ENCODE peak calls at places on chromosomes 12 and 14, in nine cellular contexts. S is stomach, Q is transverse colon, P is HepG2, F is endothelial cell of umbilical vein, L is GM23338, K is sigmoid colon, W is breast epithelium, G is HCT116. U is an unnamed sample.

GRCh38 chr14:64960762-64961276 is 11.3 kb downstream of the RAB15 start:
- DNase-seq in L (peak; percentile 89), P (no peak), S (peak; percentile 85), F (no peak), G (no peak), K (no peak), W (peak; percentile 45), Q (no peak), U (no peak)

GRCh38 chr14:24613241-24613640 is 3.8 kb upstream of the GZMH start:
- DNase-seq in Q (no peak), K (no peak), G (no peak), L (no peak), S (no peak), F (no peak), P (no peak), W (no peak), U (no peak)

GRCh38 chr12:49505672-49506071 is 33.2 kb upstream of the KCNH3 start:
- DNase-seq in K (no peak), S (no peak), L (no peak), Q (no peak), W (no peak), F (peak; percentile 54), G (no peak), P (no peak), U (no peak)

GRCh38 chr12:97159397-97159796 is 252.3 kb downstream of the NEDD1 start:
- DNase-seq in S (no peak), L (no peak), P (peak; percentile 59), F (no peak), G (no peak), K (no peak), W (no peak), Q (no peak), U (no peak)

GRCh38 chr12:77845831-77846230 is 15.1 kb downstream of the NAV3 start:
- DNase-seq in G (no peak), L (no peak), S (no peak), Q (no peak), P (no peak), K (no peak), F (peak; percentile 85), W (no peak), U (no peak)

GRCh38 chr14:84074626-84075025 is 1455.3 kb upstream of the FLRT2 start:
- DNase-seq in L (no peak), Q (no peak), S (no peak), F (peak; percentile 24), P (no peak), G (no peak), K (no peak), W (no peak), U (no peak)

GRCh38 chr14:65976771-65977170 is 509.4 kb upstream of the CCDC196 start:
- DNase-seq in F (no peak), P (no peak), K (no peak), G (no peak), S (no peak), L (no peak), W (no peak), Q (no peak), U (no peak)

GRCh38 chr14:102375126-102375525 is 12.4 kb downstream of the TECPR2 start:
- DNase-seq in S (no peak), W (no peak), F (no peak), Q (no peak), K (no peak), L (no peak), G (no peak), P (no peak), U (no peak)

DNA sequence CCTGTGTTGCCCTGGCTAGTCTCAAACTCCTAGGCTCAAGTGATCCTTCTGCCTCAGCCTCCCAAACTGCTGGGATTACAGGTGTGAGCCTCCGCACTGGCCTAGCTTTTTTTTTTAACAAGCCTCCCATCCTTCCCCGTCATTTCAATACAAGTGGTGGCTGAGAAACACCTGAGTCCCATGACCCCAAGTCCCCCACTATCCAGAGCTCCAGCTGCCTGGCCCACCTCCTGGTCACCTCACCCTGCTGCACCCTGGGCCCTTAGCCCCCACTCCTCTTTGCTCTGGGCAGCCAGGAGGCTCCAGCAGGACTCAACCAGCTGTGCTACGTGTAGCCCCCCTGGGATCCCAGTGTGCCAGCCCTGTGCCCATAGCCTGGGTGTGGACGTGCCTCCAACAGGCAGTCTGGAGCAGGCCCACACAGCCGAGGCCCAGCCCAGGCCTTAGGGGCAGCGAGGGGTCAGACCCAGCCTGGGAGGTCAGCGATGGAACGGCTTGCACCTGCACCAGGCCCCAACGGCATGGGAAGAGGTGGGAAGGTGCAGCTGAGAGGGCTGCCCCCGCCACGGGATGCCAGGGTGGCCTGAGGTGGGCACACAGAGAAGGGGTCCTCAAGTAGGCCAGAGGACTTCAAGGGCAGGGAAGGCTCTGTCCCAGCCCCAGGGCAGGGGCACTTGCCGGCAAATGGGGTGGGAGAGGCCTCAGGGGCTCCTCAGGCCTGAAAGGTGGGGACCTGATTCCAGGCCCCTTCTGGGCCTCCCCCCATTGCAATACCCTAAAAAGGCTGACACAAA is 6.5 kb downstream of the AHNAK2 start:
- DNase-seq in G (no peak), F (no peak), Q (no peak), K (no peak), P (no peak), S (no peak), W (no peak), L (no peak), U (no peak)
- H3K27ac ChIP-seq in G (peak overlapping the region; percentile 98), F (peak overlapping the region; percentile 89), Q (peak overlapping the region; percentile 88), K (peak overlapping the region; percentile 97), P (no peak overlapping the region), S (peak overlapping the region; percentile 90), W (peak overlapping the region; percentile 97), L (no peak overlapping the region), U (peak overlapping the region; percentile 99)

GRCh38 chr12:25994252-25994651 is 35.8 kb downstream of the RASSF8 start:
- DNase-seq in L (no peak), F (no peak), W (no peak), G (no peak), Q (no peak), K (no peak), P (no peak), S (no peak), U (no peak)

GRCh38 chr12:25994901-25995625 is 36.6 kb downstream of the RASSF8 start:
- DNase-seq in L (peak; percentile 41), S (no peak), Q (no peak), F (no peak), K (no peak), P (no peak), W (no peak), G (no peak), U (no peak)

GRCh38 chr12:25995906-25996305 is 37.4 kb downstream of the RASSF8 start:
- DNase-seq in P (no peak), G (no peak), K (no peak), W (no peak), Q (no peak), S (no peak), L (no peak), F (no peak), U (no peak)

GRCh38 chr12:25996677-25997076 is 38.2 kb downstream of the RASSF8 start:
- DNase-seq in W (no peak), Q (no peak), P (no peak), G (no peak), K (no peak), S (no peak), F (no peak), L (no peak), U (no peak)

DNA sequence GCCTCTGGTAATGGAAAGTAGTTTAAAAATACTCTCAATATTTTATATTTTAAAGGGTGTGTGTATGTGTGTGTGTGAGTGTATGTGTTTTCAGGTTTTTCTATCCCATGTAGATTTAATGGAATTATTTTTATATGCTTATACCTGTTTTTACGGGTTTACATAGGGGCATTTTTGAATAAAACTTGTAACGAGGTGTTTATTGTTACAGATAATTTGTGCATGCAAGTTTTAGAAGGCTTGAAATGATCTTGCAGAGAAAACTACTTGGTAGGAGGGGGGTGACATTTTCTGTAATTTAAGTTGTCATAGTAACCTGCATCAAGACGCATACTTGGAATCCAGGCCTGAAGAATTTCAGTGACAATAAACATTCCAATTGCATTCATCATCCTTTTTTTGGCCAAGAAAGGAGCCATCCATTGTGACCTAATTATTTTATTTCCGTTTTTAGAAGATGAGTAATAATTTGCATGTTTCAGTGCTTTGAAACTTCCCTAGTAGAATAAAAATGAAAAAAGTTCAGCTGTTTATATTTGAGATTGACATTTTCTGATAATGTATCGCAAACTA is 39.0 kb downstream of the RASSF8 start:
- DNase-seq in W (no peak), L (peak; percentile 91), G (peak; percentile 23), K (no peak), F (peak; percentile 96), Q (no peak), S (no peak), P (no peak), U (no peak)
- TF ChIP-seq POLR2AphosphoS5 in W (no peak), L (no peak), G (no peak), K (no peak), F (peak; percentile 51), Q (no peak), S (peak; percentile 14), P (no peak), U (no peak)

GRCh38 chr12:34368079-34368478 is 345.8 kb downstream of the ALG10 start:
- DNase-seq in G (no peak), S (no peak), Q (no peak), F (no peak), W (no peak), L (no peak), K (no peak), P (no peak), U (no peak)

GRCh38 chr12:34373926-34374325 is 351.6 kb downstream of the ALG10 start:
- DNase-seq in W (no peak), S (no peak), Q (no peak), F (no peak), K (no peak), L (no peak), P (no peak), G (no peak), U (no peak)

GRCh38 chr12:34376133-34376799 is 354.0 kb downstream of the ALG10 start:
- DNase-seq in L (no peak), W (no peak), G (no peak), K (no peak), Q (no peak), S (no peak), P (no peak), F (no peak), U (no peak)

GRCh38 chr12:34371050-34371449 is 348.8 kb downstream of the ALG10 start:
- DNase-seq in Q (no peak), P (no peak), W (no peak), L (no peak), S (no peak), G (no peak), K (no peak), F (no peak), U (no peak)

DNA sequence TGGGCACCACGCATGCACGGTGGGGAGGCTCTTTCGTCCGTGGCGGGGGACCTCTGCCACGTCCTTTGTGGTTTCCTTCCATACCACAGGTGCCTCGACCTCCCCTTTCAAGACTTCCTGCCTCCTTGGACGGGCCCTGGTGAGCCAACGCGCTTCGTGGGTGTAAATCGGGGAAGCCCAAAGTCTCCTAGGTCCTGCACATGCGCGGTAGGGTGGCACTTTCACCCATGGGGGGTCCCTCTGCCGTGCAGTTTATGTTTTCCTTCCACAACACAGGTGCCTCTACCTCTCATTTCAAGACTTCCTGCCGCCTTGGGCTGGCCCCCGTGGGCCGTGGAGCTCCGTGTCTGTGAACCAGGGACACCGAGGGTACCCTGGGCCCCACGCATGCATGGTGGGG is 349.7 kb downstream of the ALG10 start:
- DNase-seq in Q (no peak), P (no peak), G (no peak), S (no peak), F (no peak), W (no peak), K (no peak), L (no peak), U (no peak)
- H3K27ac ChIP-seq in Q (no peak overlapping the region), P (no peak overlapping the region), G (no peak overlapping the region), S (no peak overlapping the region), F (no peak overlapping the region), W (no peak overlapping the region), K (no peak overlapping the region), L (no peak overlapping the region), U (no peak overlapping the region)

DNA sequence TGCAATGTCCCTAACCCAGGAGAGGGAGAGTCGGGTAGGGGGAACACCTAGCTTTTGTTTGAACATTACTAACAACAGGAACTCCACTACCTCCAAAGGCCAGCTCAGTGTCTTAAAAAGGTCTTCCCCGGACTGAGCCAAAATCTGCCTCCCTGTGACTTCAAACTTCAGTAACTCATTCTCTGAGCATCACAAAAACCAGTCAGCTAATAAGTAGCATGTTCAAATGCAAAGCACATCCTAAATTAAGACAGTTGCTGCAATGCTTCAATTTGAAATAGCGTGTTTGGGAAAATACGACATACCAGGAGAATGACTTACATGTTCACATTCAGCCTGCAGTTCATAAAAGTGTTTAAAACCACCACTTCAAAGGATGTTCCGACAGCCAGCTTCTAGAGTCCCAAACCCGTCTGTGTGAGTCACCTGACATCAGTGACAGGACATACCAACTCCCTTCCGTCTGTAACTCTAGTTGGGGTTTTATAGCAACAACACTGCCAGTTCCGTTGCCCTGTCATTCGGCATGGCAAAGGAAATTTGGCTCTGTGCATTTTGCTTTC is 13.0 kb downstream of the ZFP36L1 start:
- DNase-seq in P (peak; percentile 96), S (peak; percentile 25), K (peak; percentile 81), L (no peak), Q (peak; percentile 66), W (peak; percentile 18), F (peak; percentile 55), G (peak; percentile 94), U (peak; percentile 90)
- TF ChIP-seq POLR2AphosphoS5 in P (peak; percentile 53), S (peak; percentile 70), K (peak; percentile 57), L (no peak), Q (peak; percentile 65), W (no peak), F (peak; percentile 48), G (peak; percentile 41), U (no peak)